ENCODE peak calls at places on chromosomes 3 and 15, in six cellular contexts. E is uterus; W is body of pancreas; C is K562; B is right lobe of liver; X is CD8-positive, alpha-beta memory T cell. Y is an unnamed sample.

GRCh38 chr3:174333640-174334039 is 525.5 kb upstream of the NAALADL2 start:
- DNase-seq in B (no peak), X (no peak), C (no peak), E (no peak), W (no peak), Y (no peak)

GRCh38 chr3:129749692-129750091 is 143.2 kb upstream of the PLXND1 start:
- DNase-seq in X (no peak), C (no peak), W (no peak), E (no peak), B (no peak), Y (no peak)

GRCh38 chr3:140341817-140342403 is 336.0 kb upstream of the TRIM42 start:
- DNase-seq in C (no peak), E (no peak), W (no peak), X (no peak), B (no peak), Y (no peak)

GRCh38 chr3:49611291-49611690 is 57.0 kb downstream of the BSN start:
- DNase-seq in B (no peak), X (no peak), C (no peak), W (no peak), E (no peak), Y (no peak)

GRCh38 chr3:112627419-112627818 is 13.5 kb downstream of the CCDC80 start:
- DNase-seq in E (no peak), B (no peak), X (no peak), W (no peak), C (no peak), Y (no peak)

GRCh38 chr3:138799822-138800221 is 34.9 kb downstream of the PIK3CB start:
- DNase-seq in E (no peak), C (no peak), W (no peak), B (no peak), X (no peak), Y (no peak)

GRCh38 chr3:51735950-51736349 is 29.1 kb downstream of the GRM2 start:
- DNase-seq in E (no peak), C (no peak), W (no peak), X (no peak), B (no peak), Y (no peak)

GRCh38 chr3:179450321-179450720 is 949 bp downstream of the GNB4 start:
- DNase-seq in C (no peak), B (no peak), E (no peak), X (no peak), W (no peak), Y (no peak)

GRCh38 chr3:49619649-49620048 is 54.5 kb upstream of the APEH start:
- DNase-seq in X (no peak), C (no peak), E (no peak), B (no peak), W (no peak), Y (no peak)

GRCh38 chr3:61562042-61562809 is 855 bp downstream of the PTPRG start:
- DNase-seq in W (peak; percentile 20), B (peak; percentile 27), E (no peak), X (no peak), C (no peak), Y (no peak)

GRCh38 chr3:124498891-124499290 is 231.4 kb upstream of the UMPS start:
- DNase-seq in E (no peak), C (no peak), X (no peak), B (no peak), W (no peak), Y (no peak)

GRCh38 chr3:185718736-185719456 is 105.9 kb downstream of the IGF2BP2 start:
- DNase-seq in C (no peak), B (no peak), X (no peak), W (no peak), E (no peak), Y (no peak)

GRCh38 chr3:79968418-79968817 is 200.6 kb upstream of the ROBO1 start:
- DNase-seq in B (no peak), W (no peak), E (no peak), X (no peak), C (no peak), Y (no peak)

GRCh38 chr3:169237181-169237580 is 426.3 kb downstream of the MECOM start:
- DNase-seq in E (no peak), W (no peak), C (no peak), B (no peak), X (no peak), Y (no peak)

GRCh38 chr15:62625421-62626033 is 417.0 kb upstream of the TPM1 start:
- DNase-seq in C (no peak), B (no peak), X (no peak), E (no peak), W (no peak), Y (no peak)

GRCh38 chr15:75649045-75649761 is 1.5 kb downstream of the SNX33 start:
- DNase-seq in E (no peak), W (no peak), X (no peak), C (no peak), B (no peak), Y (no peak)

GRCh38 chr3:170572665-170573253 is 13.1 kb downstream of the SLC7A14 start:
- DNase-seq in B (no peak), E (no peak), W (no peak), C (no peak), X (no peak), Y (no peak)

GRCh38 chr15:81275711-81276417 is 48.1 kb downstream of the STARD5 start:
- DNase-seq in C (no peak), X (no peak), B (no peak), W (no peak), E (no peak), Y (no peak)

GRCh38 chr15:62453356-62453755 is 288.3 kb upstream of the C2CD4B start:
- DNase-seq in B (no peak), E (no peak), X (no peak), C (no peak), W (no peak), Y (no peak)

GRCh38 chr3:142645236-142645793 is 49.1 kb downstream of the PLS1 start:
- DNase-seq in X (no peak), W (no peak), C (no peak), B (no peak), E (no peak), Y (no peak)

GRCh38 chr3:45939341-45939771 is 3.9 kb upstream of the CXCR6 start:
- DNase-seq in W (no peak), B (no peak), X (no peak), C (no peak), E (no peak), Y (no peak)
- H3K36me3 ChIP-seq in W (no peaks in the 10 kb centered on the region), B (peaks cover 7% of the 10 kb centered on the region), X (peaks cover 30% of the 10 kb centered on the region), C (peaks cover 47% of the 10 kb centered on the region), E (no peaks in the 10 kb centered on the region), Y (no peaks in the 10 kb centered on the region)

GRCh38 chr15:74585857-74586256 is 29.8 kb upstream of the CLK3 start:
- DNase-seq in E (no peak), C (no peak), W (no peak), B (no peak), X (no peak), Y (no peak)
- H3K36me3 ChIP-seq in E (no peaks in the 10 kb centered on the region), C (peaks cover 4% of the 10 kb centered on the region), W (no peaks in the 10 kb centered on the region), B (no peaks in the 10 kb centered on the region), X (peaks cover 32% of the 10 kb centered on the region), Y (no peaks in the 10 kb centered on the region)

DNA sequence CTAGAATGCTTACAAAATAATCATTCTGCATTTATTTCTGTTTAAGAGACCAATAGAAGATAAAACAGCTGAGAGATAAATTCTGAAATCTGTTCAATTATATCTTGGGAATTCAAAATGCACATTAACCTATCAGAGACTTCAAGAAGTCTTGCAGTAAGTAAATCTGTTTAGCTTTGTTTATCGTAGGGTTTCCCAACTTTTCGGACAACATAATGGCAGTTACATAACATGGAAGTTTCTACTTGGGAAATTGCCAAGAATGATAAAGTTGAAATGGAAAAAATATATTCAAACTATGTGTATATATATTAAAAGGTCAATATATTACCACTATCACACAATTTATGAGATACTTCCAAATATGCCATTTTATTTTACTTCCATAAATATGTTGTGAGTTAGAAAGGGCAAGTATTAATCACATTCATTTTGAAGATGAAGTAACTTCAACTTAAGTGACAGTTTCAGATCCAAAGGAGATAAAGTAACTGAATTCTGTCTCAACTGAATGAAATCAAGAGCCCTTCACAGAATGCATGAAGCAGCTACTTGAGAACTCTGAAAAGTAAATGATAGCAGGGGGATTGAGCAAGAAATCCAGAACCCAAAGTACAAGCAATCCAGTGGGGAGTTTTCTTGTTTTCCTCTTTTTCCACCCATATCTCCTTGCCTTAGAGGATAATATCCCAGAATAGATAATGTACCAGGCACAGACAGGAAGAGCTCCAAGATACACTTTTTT is 108.8 kb downstream of the PLOD2 start:
- DNase-seq in E (no peak), C (no peak), B (no peak), X (no peak), W (no peak), Y (no peak)
- H3K36me3 ChIP-seq in E (no peaks in the 10 kb centered on the region), C (no peaks in the 10 kb centered on the region), B (no peaks in the 10 kb centered on the region), X (no peaks in the 10 kb centered on the region), W (no peaks in the 10 kb centered on the region), Y (no peaks in the 10 kb centered on the region)

DNA sequence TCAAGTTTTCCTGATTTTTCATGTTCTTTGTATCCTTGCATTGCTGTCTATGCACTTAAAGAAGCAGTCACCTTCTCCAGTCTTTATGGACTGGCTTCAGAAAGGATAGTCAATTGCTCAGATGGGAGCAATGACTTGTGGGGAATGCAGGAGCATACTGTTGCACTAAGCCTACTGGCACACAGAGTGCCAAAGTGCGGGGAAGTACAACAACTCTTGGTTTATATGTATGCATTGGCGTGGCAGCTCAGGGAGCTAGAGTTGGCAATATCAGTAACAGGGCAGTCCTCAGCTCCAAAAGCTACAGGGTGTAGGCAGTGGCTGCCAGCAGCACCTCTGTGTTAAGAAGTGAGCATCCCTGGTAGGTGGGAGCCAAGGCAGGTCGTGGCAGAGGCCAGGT is 141.1 kb downstream of the SCAPER start:
- DNase-seq in B (no peak), E (no peak), W (no peak), C (no peak), X (no peak), Y (no peak)
- H3K36me3 ChIP-seq in B (peaks cover 12% of the 10 kb centered on the region), E (no peaks in the 10 kb centered on the region), W (peaks cover 13% of the 10 kb centered on the region), C (peaks cover 11% of the 10 kb centered on the region), X (peaks cover 18% of the 10 kb centered on the region), Y (peaks cover 69% of the 10 kb centered on the region)

GRCh38 chr3:58104712-58105111 is 96.5 kb downstream of the FLNB start:
- DNase-seq in C (no peak), X (no peak), W (no peak), B (no peak), E (no peak), Y (no peak)

GRCh38 chr3:58104155-58104554 is 95.9 kb downstream of the FLNB start:
- DNase-seq in X (no peak), B (no peak), C (no peak), E (no peak), W (no peak), Y (no peak)

GRCh38 chr3:58101499-58102370 is 93.5 kb downstream of the FLNB start:
- DNase-seq in X (no peak), W (peak; percentile 73), B (peak; percentile 52), E (no peak), C (no peak), Y (no peak)

GRCh38 chr3:58102976-58103447 is 94.8 kb downstream of the FLNB start:
- DNase-seq in W (peak; percentile 78), B (peak; percentile 36), X (no peak), C (no peak), E (no peak), Y (no peak)

DNA sequence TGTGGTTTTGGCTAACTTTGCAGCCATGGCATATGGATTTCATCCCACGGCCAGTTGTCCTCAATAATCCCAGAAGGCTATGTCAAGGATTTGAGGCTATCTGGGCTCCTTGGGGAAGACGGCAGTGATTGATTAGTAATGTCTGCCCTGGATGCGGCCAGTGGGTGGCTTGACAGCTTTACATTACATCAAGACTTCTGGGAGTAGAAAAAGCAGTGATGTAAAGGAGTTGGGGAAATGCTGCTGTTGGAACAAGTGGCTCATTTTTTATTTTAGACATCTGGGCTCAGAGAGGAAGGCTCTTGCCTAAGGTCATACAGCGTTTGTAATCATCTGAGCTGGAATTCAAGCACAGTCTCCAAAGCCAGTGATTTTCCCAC is 94.1 kb downstream of the FLNB start:
- DNase-seq in W (no peak), B (no peak), C (no peak), X (no peak), E (no peak), Y (no peak)
- H3K36me3 ChIP-seq in W (peaks cover 8% of the 10 kb centered on the region), B (peaks cover 30% of the 10 kb centered on the region), C (peaks cover 65% of the 10 kb centered on the region), X (peaks cover 5% of the 10 kb centered on the region), E (no peaks in the 10 kb centered on the region), Y (peaks cover 8% of the 10 kb centered on the region)

GRCh38 chr3:10150987-10151386 is 9.4 kb downstream of the VHL start:
- DNase-seq in X (no peak), C (no peak), W (no peak), B (no peak), E (no peak), Y (no peak)
- H3K36me3 ChIP-seq in X (peaks cover 26% of the 10 kb centered on the region), C (peaks cover 70% of the 10 kb centered on the region), W (peaks cover 11% of the 10 kb centered on the region), B (peaks cover 23% of the 10 kb centered on the region), E (no peaks in the 10 kb centered on the region), Y (no peaks in the 10 kb centered on the region)

Y was measured in tibial nerve.